ENCODE peak calls at places on chromosomes 12 and 14, in seven cellular contexts. G is KBM-7, I is transverse colon, P is Caki2, X is choroid plexus epithelial cell, F is smooth muscle cell of the brain vasculature, Z is HEK293T. D is an unnamed sample.
A peak's percentile ranks its signal among the peaks of the same experiment; 100 is the strongest.

GRCh38 chr12:43309845-43310405 is 242.1 kb downstream of the ADAMTS20 start:
- DNase-seq in G (no peak), I (no peak), P (no peak), X (peak; percentile 96), F (no peak), Z (no peak), D (no peak)

GRCh38 chr12:6333029-6333428 is 8.8 kb downstream of the TNFRSF1A start:
- DNase-seq in G (no peak), I (no peak), P (no peak), X (no peak), F (no peak), Z (no peak), D (no peak)

GRCh38 chr14:37320106-37320505 is 122.4 kb downstream of the MIPOL1 start:
- DNase-seq in G (no peak), I (no peak), P (no peak), X (no peak), F (no peak), Z (no peak), D (no peak)

GRCh38 chr12:110107369-110108281 is 16.5 kb upstream of the IFT81 start:
- DNase-seq in G (no peak), I (peak; percentile 19), P (peak; percentile 84), X (peak; percentile 96), F (peak; percentile 50), Z (no peak), D (no peak)

GRCh38 chr14:88937706-88938105 is 113.3 kb downstream of the TTC8 start:
- DNase-seq in G (no peak), I (no peak), P (no peak), X (peak; percentile 69), F (no peak), Z (no peak), D (no peak)

GRCh38 chr12:47818382-47818700 is 1.4 kb downstream of the HDAC7 start:
- DNase-seq in G (no peak), I (peak; percentile 26), P (no peak), X (no peak), F (no peak), Z (no peak), D (no peak)

GRCh38 chr14:75514673-75515630 is 7.3 kb upstream of the BATF start:
- DNase-seq in G (peak; percentile 45), I (peak; percentile 52), P (no peak), X (peak; percentile 52), F (no peak), Z (no peak), D (no peak)

GRCh38 chr14:42806909-42807315 is 1200.2 kb downstream of the LRFN5 start:
- DNase-seq in G (no peak), I (no peak), P (peak; percentile 1), X (peak; percentile 78), F (peak; percentile 4), Z (no peak), D (no peak)

GRCh38 chr14:70624972-70625371 is 16.7 kb upstream of the TTC9 start:
- DNase-seq in G (no peak), I (no peak), P (no peak), X (no peak), F (no peak), Z (no peak), D (no peak)

GRCh38 chr14:74571901-74572828 is 39.9 kb downstream of the LTBP2 start:
- DNase-seq in G (peak; percentile 18), I (peak; percentile 21), P (peak; percentile 93), X (peak; percentile 99), F (peak; percentile 82), Z (peak; percentile 21), D (no peak)

GRCh38 chr12:102513739-102514138 is 33.4 kb upstream of the IGF1 start:
- DNase-seq in G (no peak), I (no peak), P (no peak), X (peak; percentile 26), F (no peak), Z (no peak), D (no peak)

GRCh38 chr14:90721619-90722305 is 94.5 kb downstream of the TTC7B start:
- DNase-seq in G (no peak), I (no peak), P (no peak), X (no peak), F (no peak), Z (no peak), D (no peak)

GRCh38 chr12:68910128-68910527 is 22.8 kb downstream of the CPM start:
- DNase-seq in G (no peak), I (no peak), P (no peak), X (peak; percentile 53), F (no peak), Z (no peak), D (no peak)

GRCh38 chr12:97275261-97276197 is 187.1 kb upstream of the RMST start:
- DNase-seq in G (no peak), I (no peak), P (no peak), X (no peak), F (no peak), Z (no peak), D (no peak)

GRCh38 chr12:115149685-115150378 is 465.9 kb upstream of the TBX3 start:
- DNase-seq in G (no peak), I (no peak), P (no peak), X (peak; percentile 73), F (no peak), Z (no peak), D (no peak)

D was measured in GM19239.